ENCODE peak calls at places on chromosomes 5 and 9, in ten cellular contexts. One of them, this sample, is unnamed.
A peak's percentile ranks its signal among the peaks of the same experiment; 100 is the strongest.

GRCh38 chr5:126454081-126454480 is 30.9 kb downstream of the GRAMD2B start:
- DNase-seq in hypothalamus: peak; percentile 46
- DNase-seq in SK-MEL-5: peak; percentile 99
- DNase-seq in heart right ventricle: peak; percentile 39
- DNase-seq in NCI-H2171: no peak
- DNase-seq in naive thymus-derived CD4-positive, alpha-beta T cell: no peak
- DNase-seq in Right ventricle myocardium inferior: peak; percentile 67
- DNase-seq in PC-3: no peak
- DNase-seq in suprapubic skin: no peak
- DNase-seq in stimulated activated naive CD4-positive, alpha-beta T cell: no peak
- DNase-seq in this sample: no peak

GRCh38 chr5:66929281-66929680 is 267.3 kb downstream of the CD180 start:
- DNase-seq in hypothalamus: no peak
- DNase-seq in SK-MEL-5: no peak
- DNase-seq in heart right ventricle: no peak
- DNase-seq in NCI-H2171: no peak
- DNase-seq in naive thymus-derived CD4-positive, alpha-beta T cell: no peak
- DNase-seq in Right ventricle myocardium inferior: no peak
- DNase-seq in PC-3: no peak
- DNase-seq in suprapubic skin: no peak
- DNase-seq in stimulated activated naive CD4-positive, alpha-beta T cell: no peak
- DNase-seq in this sample: no peak

GRCh38 chr5:176528761-176529115 is 8.5 kb downstream of the RNF44 start:
- DNase-seq in hypothalamus: no peak
- DNase-seq in SK-MEL-5: no peak
- DNase-seq in heart right ventricle: no peak
- DNase-seq in NCI-H2171: no peak
- DNase-seq in naive thymus-derived CD4-positive, alpha-beta T cell: no peak
- DNase-seq in Right ventricle myocardium inferior: peak; percentile 66
- DNase-seq in PC-3: no peak
- DNase-seq in suprapubic skin: no peak
- DNase-seq in stimulated activated naive CD4-positive, alpha-beta T cell: no peak
- DNase-seq in this sample: no peak

GRCh38 chr9:6592231-6592630 is 53.3 kb downstream of the GLDC start:
- DNase-seq in hypothalamus: no peak
- DNase-seq in SK-MEL-5: no peak
- DNase-seq in heart right ventricle: no peak
- DNase-seq in NCI-H2171: no peak
- DNase-seq in naive thymus-derived CD4-positive, alpha-beta T cell: no peak
- DNase-seq in Right ventricle myocardium inferior: no peak
- DNase-seq in PC-3: no peak
- DNase-seq in suprapubic skin: no peak
- DNase-seq in stimulated activated naive CD4-positive, alpha-beta T cell: no peak
- DNase-seq in this sample: no peak

GRCh38 chr5:78547731-78548189 is 100.8 kb downstream of the LHFPL2 start:
- DNase-seq in hypothalamus: no peak
- DNase-seq in SK-MEL-5: peak; percentile 95
- DNase-seq in heart right ventricle: peak; percentile 84
- DNase-seq in NCI-H2171: no peak
- DNase-seq in naive thymus-derived CD4-positive, alpha-beta T cell: no peak
- DNase-seq in Right ventricle myocardium inferior: peak; percentile 92
- DNase-seq in PC-3: no peak
- DNase-seq in suprapubic skin: peak; percentile 93
- DNase-seq in stimulated activated naive CD4-positive, alpha-beta T cell: no peak
- DNase-seq in this sample: peak; percentile 66

GRCh38 chr5:35442916-35443639 is 174.6 kb upstream of the SPEF2 start:
- DNase-seq in hypothalamus: no peak
- DNase-seq in SK-MEL-5: peak; percentile 26
- DNase-seq in heart right ventricle: no peak
- DNase-seq in NCI-H2171: no peak
- DNase-seq in naive thymus-derived CD4-positive, alpha-beta T cell: no peak
- DNase-seq in Right ventricle myocardium inferior: no peak
- DNase-seq in PC-3: no peak
- DNase-seq in suprapubic skin: no peak
- DNase-seq in stimulated activated naive CD4-positive, alpha-beta T cell: no peak
- DNase-seq in this sample: no peak

GRCh38 chr5:157750320-157750719 is 6.8 kb downstream of the LSM11 start:
- DNase-seq in hypothalamus: no peak
- DNase-seq in SK-MEL-5: no peak
- DNase-seq in heart right ventricle: no peak
- DNase-seq in NCI-H2171: no peak
- DNase-seq in naive thymus-derived CD4-positive, alpha-beta T cell: no peak
- DNase-seq in Right ventricle myocardium inferior: no peak
- DNase-seq in PC-3: peak; percentile 84
- DNase-seq in suprapubic skin: no peak
- DNase-seq in stimulated activated naive CD4-positive, alpha-beta T cell: no peak
- DNase-seq in this sample: no peak

GRCh38 chr5:159510282-159510681 is 180.0 kb upstream of the IL12B start:
- DNase-seq in hypothalamus: no peak
- DNase-seq in SK-MEL-5: no peak
- DNase-seq in heart right ventricle: peak; percentile 71
- DNase-seq in NCI-H2171: no peak
- DNase-seq in naive thymus-derived CD4-positive, alpha-beta T cell: no peak
- DNase-seq in Right ventricle myocardium inferior: peak; percentile 87
- DNase-seq in PC-3: peak; percentile 83
- DNase-seq in suprapubic skin: peak; percentile 78
- DNase-seq in stimulated activated naive CD4-positive, alpha-beta T cell: no peak
- DNase-seq in this sample: peak; percentile 44

GRCh38 chr5:66518753-66519152 is 77.4 kb upstream of the MAST4 start:
- DNase-seq in hypothalamus: no peak
- DNase-seq in SK-MEL-5: no peak
- DNase-seq in heart right ventricle: no peak
- DNase-seq in NCI-H2171: no peak
- DNase-seq in naive thymus-derived CD4-positive, alpha-beta T cell: no peak
- DNase-seq in Right ventricle myocardium inferior: no peak
- DNase-seq in PC-3: no peak
- DNase-seq in suprapubic skin: no peak
- DNase-seq in stimulated activated naive CD4-positive, alpha-beta T cell: no peak
- DNase-seq in this sample: no peak

GRCh38 chr9:129333961-129334743 is 156.1 kb upstream of the IER5L start:
- DNase-seq in hypothalamus: peak; percentile 28
- DNase-seq in SK-MEL-5: peak; percentile 84
- DNase-seq in heart right ventricle: peak; percentile 89
- DNase-seq in NCI-H2171: no peak
- DNase-seq in naive thymus-derived CD4-positive, alpha-beta T cell: no peak
- DNase-seq in Right ventricle myocardium inferior: peak; percentile 97
- DNase-seq in PC-3: peak; percentile 94
- DNase-seq in suprapubic skin: peak; percentile 94
- DNase-seq in stimulated activated naive CD4-positive, alpha-beta T cell: peak; percentile 18
- DNase-seq in this sample: peak; percentile 96

GRCh38 chr5:158992104-158992740 is 107.5 kb downstream of the EBF1 start:
- DNase-seq in hypothalamus: no peak
- DNase-seq in SK-MEL-5: no peak
- DNase-seq in heart right ventricle: no peak
- DNase-seq in NCI-H2171: no peak
- DNase-seq in naive thymus-derived CD4-positive, alpha-beta T cell: no peak
- DNase-seq in Right ventricle myocardium inferior: no peak
- DNase-seq in PC-3: no peak
- DNase-seq in suprapubic skin: no peak
- DNase-seq in stimulated activated naive CD4-positive, alpha-beta T cell: no peak
- DNase-seq in this sample: no peak

GRCh38 chr5:94983861-94984535 is 300.9 kb downstream of the MCTP1 start:
- DNase-seq in hypothalamus: no peak
- DNase-seq in SK-MEL-5: peak; percentile 58
- DNase-seq in heart right ventricle: no peak
- DNase-seq in NCI-H2171: no peak
- DNase-seq in naive thymus-derived CD4-positive, alpha-beta T cell: no peak
- DNase-seq in Right ventricle myocardium inferior: no peak
- DNase-seq in PC-3: peak; percentile 31
- DNase-seq in suprapubic skin: no peak
- DNase-seq in stimulated activated naive CD4-positive, alpha-beta T cell: no peak
- DNase-seq in this sample: no peak

GRCh38 chr5:7039058-7039457 is 325.8 kb downstream of the TENT4A start:
- DNase-seq in hypothalamus: no peak
- DNase-seq in SK-MEL-5: no peak
- DNase-seq in heart right ventricle: no peak
- DNase-seq in NCI-H2171: no peak
- DNase-seq in naive thymus-derived CD4-positive, alpha-beta T cell: no peak
- DNase-seq in Right ventricle myocardium inferior: no peak
- DNase-seq in PC-3: peak; percentile 35
- DNase-seq in suprapubic skin: no peak
- DNase-seq in stimulated activated naive CD4-positive, alpha-beta T cell: no peak
- DNase-seq in this sample: no peak

GRCh38 chr5:68484307-68485068 is 268.9 kb downstream of the PIK3R1 start:
- DNase-seq in hypothalamus: no peak
- DNase-seq in SK-MEL-5: no peak
- DNase-seq in heart right ventricle: no peak
- DNase-seq in NCI-H2171: no peak
- DNase-seq in naive thymus-derived CD4-positive, alpha-beta T cell: no peak
- DNase-seq in Right ventricle myocardium inferior: no peak
- DNase-seq in PC-3: no peak
- DNase-seq in suprapubic skin: no peak
- DNase-seq in stimulated activated naive CD4-positive, alpha-beta T cell: no peak
- DNase-seq in this sample: no peak

GRCh38 chr9:108151161-108151586 is 661.6 kb upstream of the KLF4 start:
- DNase-seq in hypothalamus: no peak
- DNase-seq in SK-MEL-5: no peak
- DNase-seq in heart right ventricle: peak; percentile 21
- DNase-seq in NCI-H2171: peak; percentile 12
- DNase-seq in naive thymus-derived CD4-positive, alpha-beta T cell: no peak
- DNase-seq in Right ventricle myocardium inferior: no peak
- DNase-seq in PC-3: no peak
- DNase-seq in suprapubic skin: peak; percentile 75
- DNase-seq in stimulated activated naive CD4-positive, alpha-beta T cell: no peak
- DNase-seq in this sample: no peak

GRCh38 chr5:8641796-8642505 is 773.0 kb downstream of the MTRR start:
- DNase-seq in hypothalamus: no peak
- DNase-seq in SK-MEL-5: no peak
- DNase-seq in heart right ventricle: no peak
- DNase-seq in NCI-H2171: peak; percentile 98
- DNase-seq in naive thymus-derived CD4-positive, alpha-beta T cell: no peak
- DNase-seq in Right ventricle myocardium inferior: no peak
- DNase-seq in PC-3: no peak
- DNase-seq in suprapubic skin: no peak
- DNase-seq in stimulated activated naive CD4-positive, alpha-beta T cell: no peak
- DNase-seq in this sample: no peak

GRCh38 chr5:33828611-33829286 is 63.0 kb downstream of the ADAMTS12 start:
- DNase-seq in hypothalamus: no peak
- DNase-seq in SK-MEL-5: no peak
- DNase-seq in heart right ventricle: no peak
- DNase-seq in NCI-H2171: peak; percentile 1
- DNase-seq in naive thymus-derived CD4-positive, alpha-beta T cell: no peak
- DNase-seq in Right ventricle myocardium inferior: no peak
- DNase-seq in PC-3: peak; percentile 18
- DNase-seq in suprapubic skin: no peak
- DNase-seq in stimulated activated naive CD4-positive, alpha-beta T cell: no peak
- DNase-seq in this sample: no peak

GRCh38 chr9:114653556-114654159 is 3.9 kb downstream of the TEX53 start:
- DNase-seq in hypothalamus: peak; percentile 12
- DNase-seq in SK-MEL-5: peak; percentile 87
- DNase-seq in heart right ventricle: no peak
- DNase-seq in NCI-H2171: peak; percentile 44
- DNase-seq in naive thymus-derived CD4-positive, alpha-beta T cell: peak; percentile 72
- DNase-seq in Right ventricle myocardium inferior: no peak
- DNase-seq in PC-3: peak; percentile 83
- DNase-seq in suprapubic skin: peak; percentile 81
- DNase-seq in stimulated activated naive CD4-positive, alpha-beta T cell: peak; percentile 72
- DNase-seq in this sample: peak; percentile 58

GRCh38 chr5:150261231-150261630 is 28.3 kb downstream of the CAMK2A start:
- DNase-seq in hypothalamus: no peak
- DNase-seq in SK-MEL-5: no peak
- DNase-seq in heart right ventricle: no peak
- DNase-seq in NCI-H2171: no peak
- DNase-seq in naive thymus-derived CD4-positive, alpha-beta T cell: no peak
- DNase-seq in Right ventricle myocardium inferior: no peak
- DNase-seq in PC-3: peak; percentile 92
- DNase-seq in suprapubic skin: no peak
- DNase-seq in stimulated activated naive CD4-positive, alpha-beta T cell: no peak
- DNase-seq in this sample: no peak

GRCh38 chr5:88542786-88543185 is 274.1 kb upstream of the TMEM161B start:
- DNase-seq in hypothalamus: no peak
- DNase-seq in SK-MEL-5: no peak
- DNase-seq in heart right ventricle: no peak
- DNase-seq in NCI-H2171: no peak
- DNase-seq in naive thymus-derived CD4-positive, alpha-beta T cell: no peak
- DNase-seq in Right ventricle myocardium inferior: no peak
- DNase-seq in PC-3: no peak
- DNase-seq in suprapubic skin: no peak
- DNase-seq in stimulated activated naive CD4-positive, alpha-beta T cell: no peak
- DNase-seq in this sample: no peak

GRCh38 chr5:81525690-81526089 is 131.8 kb upstream of the ACOT12 start:
- DNase-seq in hypothalamus: no peak
- DNase-seq in SK-MEL-5: no peak
- DNase-seq in heart right ventricle: no peak
- DNase-seq in NCI-H2171: no peak
- DNase-seq in naive thymus-derived CD4-positive, alpha-beta T cell: no peak
- DNase-seq in Right ventricle myocardium inferior: no peak
- DNase-seq in PC-3: peak; percentile 31
- DNase-seq in suprapubic skin: no peak
- DNase-seq in stimulated activated naive CD4-positive, alpha-beta T cell: no peak
- DNase-seq in this sample: no peak

GRCh38 chr9:137217276-137218211 is 4.5 kb downstream of the RNF208 start:
- DNase-seq in hypothalamus: no peak
- DNase-seq in SK-MEL-5: peak; percentile 63
- DNase-seq in heart right ventricle: peak; percentile 66
- DNase-seq in NCI-H2171: no peak
- DNase-seq in naive thymus-derived CD4-positive, alpha-beta T cell: no peak
- DNase-seq in Right ventricle myocardium inferior: peak; percentile 83
- DNase-seq in PC-3: peak; percentile 84
- DNase-seq in suprapubic skin: peak; percentile 88
- DNase-seq in stimulated activated naive CD4-positive, alpha-beta T cell: no peak
- DNase-seq in this sample: peak; percentile 74

GRCh38 chr9:118992813-118993747 is 376.2 kb downstream of the BRINP1 start:
- DNase-seq in hypothalamus: no peak
- DNase-seq in SK-MEL-5: no peak
- DNase-seq in heart right ventricle: no peak
- DNase-seq in NCI-H2171: no peak
- DNase-seq in naive thymus-derived CD4-positive, alpha-beta T cell: no peak
- DNase-seq in Right ventricle myocardium inferior: no peak
- DNase-seq in PC-3: no peak
- DNase-seq in suprapubic skin: no peak
- DNase-seq in stimulated activated naive CD4-positive, alpha-beta T cell: no peak
- DNase-seq in this sample: no peak

GRCh38 chr5:55530669-55531068 is 4.1 kb downstream of the PLPP1 start:
- DNase-seq in hypothalamus: no peak
- DNase-seq in SK-MEL-5: no peak
- DNase-seq in heart right ventricle: peak; percentile 56
- DNase-seq in NCI-H2171: no peak
- DNase-seq in naive thymus-derived CD4-positive, alpha-beta T cell: no peak
- DNase-seq in Right ventricle myocardium inferior: no peak
- DNase-seq in PC-3: no peak
- DNase-seq in suprapubic skin: no peak
- DNase-seq in stimulated activated naive CD4-positive, alpha-beta T cell: no peak
- DNase-seq in this sample: no peak

GRCh38 chr9:133994359-133995011 is 2.4 kb upstream of the VAV2 start:
- DNase-seq in hypothalamus: peak; percentile 80
- DNase-seq in SK-MEL-5: peak; percentile 68
- DNase-seq in heart right ventricle: peak; percentile 87
- DNase-seq in NCI-H2171: peak; percentile 49
- DNase-seq in naive thymus-derived CD4-positive, alpha-beta T cell: peak; percentile 49
- DNase-seq in Right ventricle myocardium inferior: peak; percentile 91
- DNase-seq in PC-3: peak; percentile 71
- DNase-seq in suprapubic skin: no peak
- DNase-seq in stimulated activated naive CD4-positive, alpha-beta T cell: peak; percentile 67
- DNase-seq in this sample: peak; percentile 93

GRCh38 chr5:173888473-173889135 is 455 bp downstream of the CPEB4 start:
- DNase-seq in hypothalamus: no peak
- DNase-seq in SK-MEL-5: no peak
- DNase-seq in heart right ventricle: peak; percentile 37
- DNase-seq in NCI-H2171: no peak
- DNase-seq in naive thymus-derived CD4-positive, alpha-beta T cell: no peak
- DNase-seq in Right ventricle myocardium inferior: no peak
- DNase-seq in PC-3: peak; percentile 40
- DNase-seq in suprapubic skin: no peak
- DNase-seq in stimulated activated naive CD4-positive, alpha-beta T cell: peak; percentile 7
- DNase-seq in this sample: peak; percentile 55

GRCh38 chr9:28956111-28956880 is 1383.0 kb upstream of the C9orf72 start:
- DNase-seq in hypothalamus: no peak
- DNase-seq in SK-MEL-5: peak; percentile 14
- DNase-seq in heart right ventricle: no peak
- DNase-seq in NCI-H2171: peak; percentile 59
- DNase-seq in naive thymus-derived CD4-positive, alpha-beta T cell: no peak
- DNase-seq in Right ventricle myocardium inferior: no peak
- DNase-seq in PC-3: no peak
- DNase-seq in suprapubic skin: no peak
- DNase-seq in stimulated activated naive CD4-positive, alpha-beta T cell: no peak
- DNase-seq in this sample: no peak

GRCh38 chr5:92944903-92945629 is 636.0 kb downstream of the NR2F1-AS1 start:
- DNase-seq in hypothalamus: no peak
- DNase-seq in SK-MEL-5: no peak
- DNase-seq in heart right ventricle: no peak
- DNase-seq in NCI-H2171: no peak
- DNase-seq in naive thymus-derived CD4-positive, alpha-beta T cell: no peak
- DNase-seq in Right ventricle myocardium inferior: no peak
- DNase-seq in PC-3: peak; percentile 92
- DNase-seq in suprapubic skin: no peak
- DNase-seq in stimulated activated naive CD4-positive, alpha-beta T cell: no peak
- DNase-seq in this sample: no peak